ENCODE peak calls at places on chromosomes 2 and 18, in ten cellular contexts. One of them, this sample, is unnamed.

GRCh38 chr18:40407913-40408312 is 1547.1 kb upstream of the PIK3C3 start:
- DNase-seq in natural killer cell: no peak
- DNase-seq in suprapubic skin: no peak
- DNase-seq in foreskin fibroblast: no peak
- DNase-seq in lower lobe of right lung: no peak
- DNase-seq in dorsolateral prefrontal cortex: no peak
- DNase-seq in mucosa of descending colon: no peak
- DNase-seq in HFF-Myc: no peak
- DNase-seq in choroid plexus epithelial cell: peak
- DNase-seq in fibroblast of the aortic adventitia: no peak
- DNase-seq in this sample: no peak

GRCh38 chr2:144670080-144670479 is 150.2 kb upstream of the ZEB2 start:
- DNase-seq in natural killer cell: no peak
- DNase-seq in suprapubic skin: no peak
- DNase-seq in foreskin fibroblast: no peak
- DNase-seq in lower lobe of right lung: no peak
- DNase-seq in dorsolateral prefrontal cortex: no peak
- DNase-seq in mucosa of descending colon: no peak
- DNase-seq in HFF-Myc: no peak
- DNase-seq in choroid plexus epithelial cell: no peak
- DNase-seq in fibroblast of the aortic adventitia: no peak
- DNase-seq in this sample: no peak

GRCh38 chr2:33145459-33145858 is 198.7 kb downstream of the LTBP1 start:
- DNase-seq in natural killer cell: no peak
- DNase-seq in suprapubic skin: no peak
- DNase-seq in foreskin fibroblast: peak
- DNase-seq in lower lobe of right lung: no peak
- DNase-seq in dorsolateral prefrontal cortex: no peak
- DNase-seq in mucosa of descending colon: no peak
- DNase-seq in HFF-Myc: peak
- DNase-seq in choroid plexus epithelial cell: no peak
- DNase-seq in fibroblast of the aortic adventitia: peak
- DNase-seq in this sample: no peak

GRCh38 chr18:70659026-70659726 is 370.3 kb downstream of the SOCS6 start:
- DNase-seq in natural killer cell: no peak
- DNase-seq in suprapubic skin: no peak
- DNase-seq in foreskin fibroblast: no peak
- DNase-seq in lower lobe of right lung: no peak
- DNase-seq in dorsolateral prefrontal cortex: no peak
- DNase-seq in mucosa of descending colon: peak
- DNase-seq in HFF-Myc: no peak
- DNase-seq in choroid plexus epithelial cell: peak
- DNase-seq in fibroblast of the aortic adventitia: peak
- DNase-seq in this sample: no peak

GRCh38 chr2:108594132-108594981 is 60.1 kb downstream of the LIMS1 start:
- DNase-seq in natural killer cell: no peak
- DNase-seq in suprapubic skin: no peak
- DNase-seq in foreskin fibroblast: peak
- DNase-seq in lower lobe of right lung: no peak
- DNase-seq in dorsolateral prefrontal cortex: no peak
- DNase-seq in mucosa of descending colon: no peak
- DNase-seq in HFF-Myc: peak
- DNase-seq in choroid plexus epithelial cell: peak
- DNase-seq in fibroblast of the aortic adventitia: peak
- DNase-seq in this sample: no peak

GRCh38 chr2:168119519-168120141 is 127.8 kb downstream of the STK39 start:
- DNase-seq in natural killer cell: no peak
- DNase-seq in suprapubic skin: no peak
- DNase-seq in foreskin fibroblast: peak
- DNase-seq in lower lobe of right lung: no peak
- DNase-seq in dorsolateral prefrontal cortex: no peak
- DNase-seq in mucosa of descending colon: peak
- DNase-seq in HFF-Myc: peak
- DNase-seq in choroid plexus epithelial cell: peak
- DNase-seq in fibroblast of the aortic adventitia: peak
- DNase-seq in this sample: no peak

GRCh38 chr2:181944164-181944913 is 41.3 kb upstream of the PPP1R1C start:
- DNase-seq in natural killer cell: no peak
- DNase-seq in suprapubic skin: no peak
- DNase-seq in foreskin fibroblast: no peak
- DNase-seq in lower lobe of right lung: no peak
- DNase-seq in dorsolateral prefrontal cortex: no peak
- DNase-seq in mucosa of descending colon: no peak
- DNase-seq in HFF-Myc: no peak
- DNase-seq in choroid plexus epithelial cell: peak
- DNase-seq in fibroblast of the aortic adventitia: no peak
- DNase-seq in this sample: no peak

GRCh38 chr2:156331572-156332451 is 709 bp downstream of the NR4A2 start:
- DNase-seq in natural killer cell: peak
- DNase-seq in suprapubic skin: peak
- DNase-seq in foreskin fibroblast: peak
- DNase-seq in lower lobe of right lung: peak
- DNase-seq in dorsolateral prefrontal cortex: no peak
- DNase-seq in mucosa of descending colon: peak
- DNase-seq in HFF-Myc: no peak
- DNase-seq in choroid plexus epithelial cell: peak
- DNase-seq in fibroblast of the aortic adventitia: peak
- DNase-seq in this sample: peak

GRCh38 chr2:23636412-23636811 is 251.4 kb downstream of the KLHL29 start:
- DNase-seq in natural killer cell: no peak
- DNase-seq in suprapubic skin: no peak
- DNase-seq in foreskin fibroblast: no peak
- DNase-seq in lower lobe of right lung: no peak
- DNase-seq in dorsolateral prefrontal cortex: peak
- DNase-seq in mucosa of descending colon: no peak
- DNase-seq in HFF-Myc: no peak
- DNase-seq in choroid plexus epithelial cell: peak
- DNase-seq in fibroblast of the aortic adventitia: peak
- DNase-seq in this sample: no peak

GRCh38 chr2:80073134-80073561 is 231.4 kb downstream of the LRRTM1 start:
- DNase-seq in natural killer cell: no peak
- DNase-seq in suprapubic skin: no peak
- DNase-seq in foreskin fibroblast: peak
- DNase-seq in lower lobe of right lung: no peak
- DNase-seq in dorsolateral prefrontal cortex: no peak
- DNase-seq in mucosa of descending colon: peak
- DNase-seq in HFF-Myc: peak
- DNase-seq in choroid plexus epithelial cell: peak
- DNase-seq in fibroblast of the aortic adventitia: peak
- DNase-seq in this sample: no peak

GRCh38 chr18:73118121-73118816 is 250.5 kb upstream of the NETO1 start:
- DNase-seq in natural killer cell: no peak
- DNase-seq in suprapubic skin: no peak
- DNase-seq in foreskin fibroblast: peak
- DNase-seq in lower lobe of right lung: no peak
- DNase-seq in dorsolateral prefrontal cortex: no peak
- DNase-seq in mucosa of descending colon: no peak
- DNase-seq in HFF-Myc: no peak
- DNase-seq in choroid plexus epithelial cell: peak
- DNase-seq in fibroblast of the aortic adventitia: peak
- DNase-seq in this sample: no peak

GRCh38 chr2:54579682-54580349 is 123.7 kb downstream of the SPTBN1 start:
- DNase-seq in natural killer cell: no peak
- DNase-seq in suprapubic skin: no peak
- DNase-seq in foreskin fibroblast: no peak
- DNase-seq in lower lobe of right lung: no peak
- DNase-seq in dorsolateral prefrontal cortex: no peak
- DNase-seq in mucosa of descending colon: peak
- DNase-seq in HFF-Myc: no peak
- DNase-seq in choroid plexus epithelial cell: no peak
- DNase-seq in fibroblast of the aortic adventitia: no peak
- DNase-seq in this sample: no peak

GRCh38 chr2:153770359-153770991 is 101.2 kb upstream of the GALNT13 start:
- DNase-seq in natural killer cell: no peak
- DNase-seq in suprapubic skin: no peak
- DNase-seq in foreskin fibroblast: no peak
- DNase-seq in lower lobe of right lung: no peak
- DNase-seq in dorsolateral prefrontal cortex: no peak
- DNase-seq in mucosa of descending colon: no peak
- DNase-seq in HFF-Myc: no peak
- DNase-seq in choroid plexus epithelial cell: no peak
- DNase-seq in fibroblast of the aortic adventitia: no peak
- DNase-seq in this sample: no peak
- TF ChIP-seq CTCF in natural killer cell: no peak
- TF ChIP-seq CTCF in suprapubic skin: no peak
- TF ChIP-seq CTCF in foreskin fibroblast: no peak
- TF ChIP-seq CTCF in lower lobe of right lung: no peak
- TF ChIP-seq CTCF in dorsolateral prefrontal cortex: peak
- TF ChIP-seq CTCF in mucosa of descending colon: no peak
- TF ChIP-seq CTCF in HFF-Myc: no peak
- TF ChIP-seq CTCF in choroid plexus epithelial cell: no peak
- TF ChIP-seq CTCF in fibroblast of the aortic adventitia: no peak
- TF ChIP-seq CTCF in this sample: no peak

GRCh38 chr2:113233593-113234550 is 44.8 kb downstream of the PAX8 start:
- DNase-seq in natural killer cell: no peak
- DNase-seq in suprapubic skin: no peak
- DNase-seq in foreskin fibroblast: no peak
- DNase-seq in lower lobe of right lung: no peak
- DNase-seq in dorsolateral prefrontal cortex: no peak
- DNase-seq in mucosa of descending colon: no peak
- DNase-seq in HFF-Myc: no peak
- DNase-seq in choroid plexus epithelial cell: peak
- DNase-seq in fibroblast of the aortic adventitia: peak
- DNase-seq in this sample: no peak
- TF ChIP-seq CTCF in natural killer cell: no peak
- TF ChIP-seq CTCF in suprapubic skin: no peak
- TF ChIP-seq CTCF in foreskin fibroblast: no peak
- TF ChIP-seq CTCF in lower lobe of right lung: no peak
- TF ChIP-seq CTCF in dorsolateral prefrontal cortex: no peak
- TF ChIP-seq CTCF in mucosa of descending colon: no peak
- TF ChIP-seq CTCF in HFF-Myc: peak
- TF ChIP-seq CTCF in choroid plexus epithelial cell: peak
- TF ChIP-seq CTCF in fibroblast of the aortic adventitia: peak
- TF ChIP-seq CTCF in this sample: no peak

DNA sequence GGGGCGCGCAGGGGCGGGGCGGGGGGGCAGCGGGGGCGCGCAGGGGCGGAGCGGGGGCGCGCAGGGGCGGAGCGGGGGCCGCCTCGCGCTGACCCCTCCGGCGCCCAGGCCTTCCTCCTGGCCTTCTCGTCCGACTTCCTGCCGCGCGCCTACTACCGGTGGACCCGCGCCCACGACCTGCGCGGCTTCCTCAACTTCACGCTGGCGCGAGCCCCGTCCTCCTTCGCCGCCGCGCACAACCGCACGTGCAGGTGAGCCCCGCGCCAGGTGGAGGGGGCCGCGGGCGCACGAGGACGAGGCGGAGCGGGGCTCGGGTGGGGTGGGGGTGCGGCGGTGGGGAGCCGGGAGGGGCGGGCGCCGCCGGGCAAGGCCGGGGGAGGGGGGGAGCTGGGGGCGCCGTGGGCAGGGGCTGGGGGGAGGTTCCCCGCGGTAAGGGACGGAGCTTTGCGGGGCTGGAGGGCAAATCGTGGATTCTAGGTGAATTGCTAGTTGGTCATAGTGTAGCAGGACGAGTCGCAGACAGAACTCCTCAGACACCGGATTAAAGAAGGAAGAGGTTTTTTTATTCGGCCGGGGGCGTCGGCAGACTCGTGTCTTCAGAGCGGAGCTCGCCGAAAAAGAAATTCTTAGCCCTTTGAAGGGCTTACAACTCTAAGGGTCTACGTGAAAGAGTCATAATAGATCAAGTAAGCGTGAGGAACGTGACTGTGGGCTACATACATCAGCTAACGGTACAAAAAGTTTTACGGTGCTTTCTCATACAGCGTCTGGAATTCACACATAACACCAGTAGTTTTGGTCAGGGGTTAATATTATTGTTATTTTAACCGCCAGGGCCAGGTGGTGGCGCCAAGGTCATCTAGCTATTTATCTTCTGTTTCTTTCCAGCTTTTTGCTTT is 29.9 kb downstream of the ANO7 start:
- DNase-seq in natural killer cell: peak
- DNase-seq in suprapubic skin: no peak
- DNase-seq in foreskin fibroblast: peak
- DNase-seq in lower lobe of right lung: peak
- DNase-seq in dorsolateral prefrontal cortex: no peak
- DNase-seq in mucosa of descending colon: peak
- DNase-seq in HFF-Myc: no peak
- DNase-seq in choroid plexus epithelial cell: peak
- DNase-seq in fibroblast of the aortic adventitia: peak
- DNase-seq in this sample: peak
- TF ChIP-seq CTCF in natural killer cell: no peak
- TF ChIP-seq CTCF in suprapubic skin: no peak
- TF ChIP-seq CTCF in foreskin fibroblast: no peak
- TF ChIP-seq CTCF in lower lobe of right lung: peak
- TF ChIP-seq CTCF in dorsolateral prefrontal cortex: peak
- TF ChIP-seq CTCF in mucosa of descending colon: no peak
- TF ChIP-seq CTCF in HFF-Myc: no peak
- TF ChIP-seq CTCF in choroid plexus epithelial cell: peak
- TF ChIP-seq CTCF in fibroblast of the aortic adventitia: peak
- TF ChIP-seq CTCF in this sample: no peak

GRCh38 chr2:71154279-71154678 is 23.8 kb downstream of the MPHOSPH10 start:
- DNase-seq in natural killer cell: no peak
- DNase-seq in suprapubic skin: no peak
- DNase-seq in foreskin fibroblast: no peak
- DNase-seq in lower lobe of right lung: no peak
- DNase-seq in dorsolateral prefrontal cortex: no peak
- DNase-seq in mucosa of descending colon: no peak
- DNase-seq in HFF-Myc: no peak
- DNase-seq in choroid plexus epithelial cell: no peak
- DNase-seq in fibroblast of the aortic adventitia: no peak
- DNase-seq in this sample: no peak

GRCh38 chr2:71156531-71156930 is 26.1 kb downstream of the MPHOSPH10 start:
- DNase-seq in natural killer cell: no peak
- DNase-seq in suprapubic skin: no peak
- DNase-seq in foreskin fibroblast: peak
- DNase-seq in lower lobe of right lung: no peak
- DNase-seq in dorsolateral prefrontal cortex: no peak
- DNase-seq in mucosa of descending colon: no peak
- DNase-seq in HFF-Myc: peak
- DNase-seq in choroid plexus epithelial cell: peak
- DNase-seq in fibroblast of the aortic adventitia: peak
- DNase-seq in this sample: no peak

GRCh38 chr2:71153585-71153984 is 23.2 kb downstream of the MPHOSPH10 start:
- DNase-seq in natural killer cell: no peak
- DNase-seq in suprapubic skin: no peak
- DNase-seq in foreskin fibroblast: no peak
- DNase-seq in lower lobe of right lung: no peak
- DNase-seq in dorsolateral prefrontal cortex: no peak
- DNase-seq in mucosa of descending colon: no peak
- DNase-seq in HFF-Myc: no peak
- DNase-seq in choroid plexus epithelial cell: no peak
- DNase-seq in fibroblast of the aortic adventitia: no peak
- DNase-seq in this sample: no peak

GRCh38 chr2:71155846-71156245 is 25.4 kb downstream of the MPHOSPH10 start:
- DNase-seq in natural killer cell: no peak
- DNase-seq in suprapubic skin: no peak
- DNase-seq in foreskin fibroblast: no peak
- DNase-seq in lower lobe of right lung: no peak
- DNase-seq in dorsolateral prefrontal cortex: no peak
- DNase-seq in mucosa of descending colon: no peak
- DNase-seq in HFF-Myc: no peak
- DNase-seq in choroid plexus epithelial cell: no peak
- DNase-seq in fibroblast of the aortic adventitia: no peak
- DNase-seq in this sample: no peak

GRCh38 chr2:71154798-71155197 is 24.4 kb downstream of the MPHOSPH10 start:
- DNase-seq in natural killer cell: no peak
- DNase-seq in suprapubic skin: no peak
- DNase-seq in foreskin fibroblast: no peak
- DNase-seq in lower lobe of right lung: no peak
- DNase-seq in dorsolateral prefrontal cortex: no peak
- DNase-seq in mucosa of descending colon: peak
- DNase-seq in HFF-Myc: no peak
- DNase-seq in choroid plexus epithelial cell: peak
- DNase-seq in fibroblast of the aortic adventitia: no peak
- DNase-seq in this sample: no peak
- TF ChIP-seq CTCF in natural killer cell: no peak
- TF ChIP-seq CTCF in suprapubic skin: no peak
- TF ChIP-seq CTCF in foreskin fibroblast: no peak
- TF ChIP-seq CTCF in lower lobe of right lung: no peak
- TF ChIP-seq CTCF in dorsolateral prefrontal cortex: no peak
- TF ChIP-seq CTCF in mucosa of descending colon: no peak
- TF ChIP-seq CTCF in HFF-Myc: no peak
- TF ChIP-seq CTCF in choroid plexus epithelial cell: peak
- TF ChIP-seq CTCF in fibroblast of the aortic adventitia: no peak
- TF ChIP-seq CTCF in this sample: no peak